ENCODE peak calls at places on chromosomes 5 and 9, in five cellular contexts. One of them, this sample, is unnamed.

GRCh38 chr9:124260769-124261603 is 3.2 kb downstream of the NEK6 start:
- DNase-seq in HCT116: no peak
- DNase-seq in K562: peak
- DNase-seq in SK-N-SH: no peak
- DNase-seq in HepG2: peak
- DNase-seq in this sample: peak

GRCh38 chr9:137202966-137203365 is 2.4 kb upstream of the TPRN start:
- DNase-seq in HCT116: no peak
- DNase-seq in SK-N-SH: no peak
- DNase-seq in K562: no peak
- DNase-seq in HepG2: no peak
- DNase-seq in this sample: no peak

GRCh38 chr9:129923589-129923988 is 88.3 kb downstream of the USP20 start:
- DNase-seq in HepG2: no peak
- DNase-seq in K562: no peak
- DNase-seq in SK-N-SH: no peak
- DNase-seq in HCT116: no peak
- DNase-seq in this sample: no peak

GRCh38 chr5:60102961-60103683 is 209.6 kb upstream of the PDE4D start:
- DNase-seq in HepG2: no peak
- DNase-seq in K562: no peak
- DNase-seq in HCT116: no peak
- DNase-seq in SK-N-SH: no peak
- DNase-seq in this sample: no peak

GRCh38 chr5:16759147-16759800 is 142.5 kb upstream of the RETREG1 start:
- DNase-seq in K562: no peak
- DNase-seq in SK-N-SH: no peak
- DNase-seq in HCT116: no peak
- DNase-seq in HepG2: no peak
- DNase-seq in this sample: peak

GRCh38 chr9:2461886-2462285 is 159.7 kb upstream of the VLDLR start:
- DNase-seq in SK-N-SH: no peak
- DNase-seq in HCT116: no peak
- DNase-seq in K562: no peak
- DNase-seq in HepG2: no peak
- DNase-seq in this sample: no peak

GRCh38 chr5:168152660-168153059 is 138.8 kb upstream of the WWC1 start:
- DNase-seq in SK-N-SH: no peak
- DNase-seq in HepG2: no peak
- DNase-seq in HCT116: no peak
- DNase-seq in K562: no peak
- DNase-seq in this sample: no peak

GRCh38 chr9:116941266-116941665 is 254.2 kb downstream of the TRIM32 start:
- DNase-seq in K562: no peak
- DNase-seq in HCT116: no peak
- DNase-seq in SK-N-SH: no peak
- DNase-seq in HepG2: no peak
- DNase-seq in this sample: no peak

GRCh38 chr9:135501261-135502167 is 1.0 kb downstream of the MRPS2 start:
- DNase-seq in HepG2: no peak
- DNase-seq in K562: peak
- DNase-seq in SK-N-SH: peak
- DNase-seq in HCT116: no peak
- DNase-seq in this sample: no peak

GRCh38 chr9:20552874-20553624 is 69.2 kb downstream of the MLLT3 start:
- DNase-seq in HepG2: peak
- DNase-seq in HCT116: no peak
- DNase-seq in SK-N-SH: no peak
- DNase-seq in K562: no peak
- DNase-seq in this sample: peak

GRCh38 chr5:32027093-32027716 is 146.9 kb downstream of the GOLPH3 start:
- DNase-seq in HCT116: no peak
- DNase-seq in K562: no peak
- DNase-seq in SK-N-SH: no peak
- DNase-seq in HepG2: no peak
- DNase-seq in this sample: no peak

GRCh38 chr9:105328872-105329728 is 84.6 kb downstream of the SLC44A1 start:
- DNase-seq in HCT116: no peak
- DNase-seq in K562: no peak
- DNase-seq in HepG2: no peak
- DNase-seq in SK-N-SH: no peak
- DNase-seq in this sample: no peak

GRCh38 chr5:43947870-43948269 is 344.9 kb downstream of the NNT start:
- DNase-seq in HCT116: no peak
- DNase-seq in SK-N-SH: no peak
- DNase-seq in HepG2: no peak
- DNase-seq in K562: no peak
- DNase-seq in this sample: no peak

GRCh38 chr5:90022002-90022710 is 387.4 kb downstream of the CETN3 start:
- DNase-seq in SK-N-SH: no peak
- DNase-seq in HCT116: no peak
- DNase-seq in K562: no peak
- DNase-seq in HepG2: no peak
- DNase-seq in this sample: peak

GRCh38 chr5:169165052-169165451 is 135.9 kb downstream of the SLIT3 start:
- DNase-seq in HCT116: no peak
- DNase-seq in SK-N-SH: no peak
- DNase-seq in HepG2: no peak
- DNase-seq in K562: no peak
- DNase-seq in this sample: no peak

GRCh38 chr5:80607832-80608231 is 37.8 kb upstream of the ANKRD34B start:
- DNase-seq in HCT116: no peak
- DNase-seq in K562: no peak
- DNase-seq in SK-N-SH: no peak
- DNase-seq in HepG2: peak
- DNase-seq in this sample: no peak

GRCh38 chr9:137461663-137462395 is 2.7 kb upstream of the NSMF start:
- DNase-seq in SK-N-SH: no peak
- DNase-seq in HCT116: peak
- DNase-seq in HepG2: no peak
- DNase-seq in K562: peak
- DNase-seq in this sample: peak

DNA sequence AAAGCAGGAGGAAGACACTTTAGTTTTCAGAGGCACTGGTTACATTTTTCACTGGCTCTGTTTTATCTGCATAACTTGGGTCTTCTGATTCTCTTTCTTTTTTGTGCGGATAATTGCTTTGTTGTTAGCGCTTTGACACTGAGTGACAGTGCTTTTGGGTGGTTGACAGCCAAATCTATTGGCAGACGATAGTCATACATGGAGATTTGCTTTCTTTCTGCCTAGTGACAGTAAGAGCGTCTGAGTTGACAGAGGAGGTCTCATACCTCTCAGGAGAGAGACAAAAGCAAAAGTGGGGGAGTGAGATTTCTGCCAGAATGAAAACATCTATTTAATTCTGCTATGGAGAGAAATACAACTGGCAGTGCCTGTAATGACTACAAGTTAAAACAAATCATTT is 2278.0 kb upstream of the WWC1 start:
- DNase-seq in SK-N-SH: no peak
- DNase-seq in K562: no peak
- DNase-seq in HCT116: no peak
- DNase-seq in HepG2: no peak
- DNase-seq in this sample: no peak
- TF ChIP-seq POLR2AphosphoS5 in SK-N-SH: no peak
- TF ChIP-seq POLR2AphosphoS5 in K562: no peak
- TF ChIP-seq POLR2AphosphoS5 in HCT116: no peak
- TF ChIP-seq POLR2AphosphoS5 in HepG2: no peak
- TF ChIP-seq POLR2AphosphoS5 in this sample: no peak

GRCh38 chr9:33147770-33148169 is 19.4 kb downstream of the B4GALT1 start:
- DNase-seq in K562: no peak
- DNase-seq in SK-N-SH: no peak
- DNase-seq in HepG2: no peak
- DNase-seq in HCT116: no peak
- DNase-seq in this sample: no peak
- H3K9ac ChIP-seq in K562: no peak
- H3K9ac ChIP-seq in SK-N-SH: no peak
- H3K9ac ChIP-seq in HepG2: no peak
- H3K9ac ChIP-seq in HCT116: no peak
- H3K9ac ChIP-seq in this sample: no peak

DNA sequence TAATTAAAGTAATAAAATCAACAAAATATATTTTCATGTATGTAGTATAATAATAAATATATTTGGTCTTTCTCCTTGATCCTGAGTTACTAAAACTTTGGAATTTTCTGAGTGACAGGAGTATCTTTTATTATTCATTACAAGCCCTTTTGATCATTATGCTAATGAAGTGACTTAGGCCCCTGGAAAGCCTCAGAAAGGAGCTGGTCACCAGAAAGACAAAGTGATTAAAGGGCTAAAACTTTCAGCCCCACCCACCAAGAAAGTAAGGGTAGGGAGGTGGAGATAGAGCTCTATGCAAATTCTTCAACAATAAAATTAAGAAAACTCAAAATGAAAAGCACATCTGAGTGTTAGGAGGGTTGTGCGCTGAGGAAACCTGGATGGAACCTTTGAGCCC is 27.5 kb downstream of the UBQLN1 start:
- DNase-seq in SK-N-SH: no peak
- DNase-seq in K562: no peak
- DNase-seq in HCT116: no peak
- DNase-seq in HepG2: no peak
- DNase-seq in this sample: no peak
- H3K4me3 ChIP-seq in SK-N-SH: no peak
- H3K4me3 ChIP-seq in K562: no peak
- H3K4me3 ChIP-seq in HCT116: no peak
- H3K4me3 ChIP-seq in HepG2: no peak
- H3K4me3 ChIP-seq in this sample: no peak

GRCh38 chr5:151060742-151061141 is 20.1 kb downstream of the TNIP1 start:
- DNase-seq in HCT116: no peak
- DNase-seq in K562: no peak
- DNase-seq in SK-N-SH: no peak
- DNase-seq in HepG2: no peak
- DNase-seq in this sample: no peak

GRCh38 chr5:151064916-151065499 is 15.8 kb downstream of the TNIP1 start:
- DNase-seq in HCT116: no peak
- DNase-seq in K562: no peak
- DNase-seq in HepG2: no peak
- DNase-seq in SK-N-SH: no peak
- DNase-seq in this sample: no peak

GRCh38 chr5:151063590-151063989 is 17.2 kb downstream of the TNIP1 start:
- DNase-seq in HCT116: no peak
- DNase-seq in SK-N-SH: no peak
- DNase-seq in HepG2: no peak
- DNase-seq in K562: no peak
- DNase-seq in this sample: no peak

GRCh38 chr5:151062405-151063135 is 18.3 kb downstream of the TNIP1 start:
- DNase-seq in SK-N-SH: no peak
- DNase-seq in HepG2: no peak
- DNase-seq in K562: no peak
- DNase-seq in HCT116: no peak
- DNase-seq in this sample: no peak

GRCh38 chr5:151063136-151063544 is 17.7 kb downstream of the TNIP1 start:
- DNase-seq in K562: peak
- DNase-seq in HCT116: no peak
- DNase-seq in SK-N-SH: no peak
- DNase-seq in HepG2: peak
- DNase-seq in this sample: peak
- TF ChIP-seq POLR2AphosphoS5 in K562: no peak
- TF ChIP-seq POLR2AphosphoS5 in HCT116: peak
- TF ChIP-seq POLR2AphosphoS5 in SK-N-SH: no peak
- TF ChIP-seq POLR2AphosphoS5 in HepG2: no peak
- TF ChIP-seq POLR2AphosphoS5 in this sample: peak

DNA sequence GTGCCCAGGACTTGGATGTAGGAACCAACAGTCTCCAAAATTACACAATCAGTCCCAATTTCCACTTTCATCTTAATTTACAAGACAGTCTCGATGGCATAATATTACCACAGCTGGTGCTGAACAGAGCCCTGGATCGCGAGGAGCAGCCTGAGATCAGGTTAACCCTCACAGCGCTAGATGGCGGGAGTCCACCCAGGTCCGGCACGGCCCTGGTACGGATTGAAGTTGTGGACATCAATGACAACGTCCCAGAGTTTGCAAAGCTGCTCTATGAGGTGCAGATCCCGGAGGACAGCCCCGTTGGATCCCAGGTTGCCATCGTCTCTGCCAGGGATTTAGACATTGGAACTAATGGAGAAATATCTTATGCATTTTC is 837 bp downstream of the PCDHB2 start:
- DNase-seq in HCT116: no peak
- DNase-seq in HepG2: no peak
- DNase-seq in SK-N-SH: no peak
- DNase-seq in K562: no peak
- DNase-seq in this sample: no peak
- H3K9ac ChIP-seq in HCT116: no peak
- H3K9ac ChIP-seq in HepG2: peak
- H3K9ac ChIP-seq in SK-N-SH: peak
- H3K9ac ChIP-seq in K562: no peak
- H3K9ac ChIP-seq in this sample: no peak